ENCODE peak calls at places on chromosomes 1 and 21, in eight cellular contexts. One of them, this sample, is unnamed.

GRCh38 chr1:41152622-41153044 is 89.5 kb downstream of the SCMH1 start:
- DNase-seq in HepG2: no peak
- DNase-seq in nucleus accumbens: no peak
- DNase-seq in NCI-H2081: no peak
- DNase-seq in stimulated activated effector memory CD8-positive, alpha-beta T cell treated with anti-CD3 and anti-CD28 coated beads, Interleukin-12 subunit alpha, Interleukin-12 subunit beta, amount 100 ng/mL, for 72 hours: no peak
- DNase-seq in nephron progenitor cell: no peak
- DNase-seq in Right ventricle myocardium superior: no peak
- DNase-seq in dorsolateral prefrontal cortex: no peak
- DNase-seq in this sample: no peak

GRCh38 chr1:41665962-41666917 is 181.8 kb upstream of the EDN2 start:
- DNase-seq in Right ventricle myocardium superior: no peak
- DNase-seq in nephron progenitor cell: no peak
- DNase-seq in stimulated activated effector memory CD8-positive, alpha-beta T cell treated with anti-CD3 and anti-CD28 coated beads, Interleukin-12 subunit alpha, Interleukin-12 subunit beta, amount 100 ng/mL, for 72 hours: no peak
- DNase-seq in nucleus accumbens: no peak
- DNase-seq in HepG2: no peak
- DNase-seq in NCI-H2081: no peak
- DNase-seq in dorsolateral prefrontal cortex: no peak
- DNase-seq in this sample: no peak

GRCh38 chr1:109204484-109204883 is 9.2 kb upstream of the SARS1 start:
- DNase-seq in HepG2: no peak
- DNase-seq in nucleus accumbens: no peak
- DNase-seq in nephron progenitor cell: no peak
- DNase-seq in stimulated activated effector memory CD8-positive, alpha-beta T cell treated with anti-CD3 and anti-CD28 coated beads, Interleukin-12 subunit alpha, Interleukin-12 subunit beta, amount 100 ng/mL, for 72 hours: no peak
- DNase-seq in Right ventricle myocardium superior: no peak
- DNase-seq in NCI-H2081: no peak
- DNase-seq in dorsolateral prefrontal cortex: no peak
- DNase-seq in this sample: no peak

GRCh38 chr21:35343046-35343816 is 294.1 kb upstream of the RUNX1 start:
- DNase-seq in Right ventricle myocardium superior: no peak
- DNase-seq in HepG2: no peak
- DNase-seq in NCI-H2081: no peak
- DNase-seq in dorsolateral prefrontal cortex: no peak
- DNase-seq in nephron progenitor cell: no peak
- DNase-seq in nucleus accumbens: no peak
- DNase-seq in stimulated activated effector memory CD8-positive, alpha-beta T cell treated with anti-CD3 and anti-CD28 coated beads, Interleukin-12 subunit alpha, Interleukin-12 subunit beta, amount 100 ng/mL, for 72 hours: no peak
- DNase-seq in this sample: no peak

GRCh38 chr1:154856544-154856943 is 13.5 kb downstream of the KCNN3 start:
- DNase-seq in Right ventricle myocardium superior: no peak
- DNase-seq in NCI-H2081: no peak
- DNase-seq in nucleus accumbens: no peak
- DNase-seq in stimulated activated effector memory CD8-positive, alpha-beta T cell treated with anti-CD3 and anti-CD28 coated beads, Interleukin-12 subunit alpha, Interleukin-12 subunit beta, amount 100 ng/mL, for 72 hours: no peak
- DNase-seq in nephron progenitor cell: no peak
- DNase-seq in dorsolateral prefrontal cortex: no peak
- DNase-seq in HepG2: no peak
- DNase-seq in this sample: no peak

GRCh38 chr1:228404107-228404720 is 2.4 kb downstream of the TRIM11 start:
- DNase-seq in stimulated activated effector memory CD8-positive, alpha-beta T cell treated with anti-CD3 and anti-CD28 coated beads, Interleukin-12 subunit alpha, Interleukin-12 subunit beta, amount 100 ng/mL, for 72 hours: no peak
- DNase-seq in NCI-H2081: no peak
- DNase-seq in nephron progenitor cell: no peak
- DNase-seq in HepG2: no peak
- DNase-seq in Right ventricle myocardium superior: no peak
- DNase-seq in nucleus accumbens: no peak
- DNase-seq in dorsolateral prefrontal cortex: no peak
- DNase-seq in this sample: no peak

GRCh38 chr1:207404849-207405525 is 49.1 kb upstream of the CR2 start:
- DNase-seq in Right ventricle myocardium superior: no peak
- DNase-seq in nephron progenitor cell: no peak
- DNase-seq in NCI-H2081: peak
- DNase-seq in stimulated activated effector memory CD8-positive, alpha-beta T cell treated with anti-CD3 and anti-CD28 coated beads, Interleukin-12 subunit alpha, Interleukin-12 subunit beta, amount 100 ng/mL, for 72 hours: no peak
- DNase-seq in dorsolateral prefrontal cortex: no peak
- DNase-seq in nucleus accumbens: no peak
- DNase-seq in HepG2: peak
- DNase-seq in this sample: no peak

GRCh38 chr1:116988908-116989307 is 12.7 kb upstream of the CD101 start:
- DNase-seq in nucleus accumbens: no peak
- DNase-seq in HepG2: no peak
- DNase-seq in nephron progenitor cell: no peak
- DNase-seq in Right ventricle myocardium superior: no peak
- DNase-seq in dorsolateral prefrontal cortex: no peak
- DNase-seq in stimulated activated effector memory CD8-positive, alpha-beta T cell treated with anti-CD3 and anti-CD28 coated beads, Interleukin-12 subunit alpha, Interleukin-12 subunit beta, amount 100 ng/mL, for 72 hours: no peak
- DNase-seq in NCI-H2081: peak
- DNase-seq in this sample: no peak

GRCh38 chr1:169259816-169260215 is 107.8 kb downstream of the NME7 start:
- DNase-seq in Right ventricle myocardium superior: no peak
- DNase-seq in stimulated activated effector memory CD8-positive, alpha-beta T cell treated with anti-CD3 and anti-CD28 coated beads, Interleukin-12 subunit alpha, Interleukin-12 subunit beta, amount 100 ng/mL, for 72 hours: no peak
- DNase-seq in HepG2: no peak
- DNase-seq in nephron progenitor cell: no peak
- DNase-seq in nucleus accumbens: no peak
- DNase-seq in NCI-H2081: no peak
- DNase-seq in dorsolateral prefrontal cortex: no peak
- DNase-seq in this sample: no peak

GRCh38 chr1:84510668-84511067 is 4.3 kb upstream of the GNG5 start:
- DNase-seq in NCI-H2081: no peak
- DNase-seq in nephron progenitor cell: no peak
- DNase-seq in HepG2: no peak
- DNase-seq in dorsolateral prefrontal cortex: no peak
- DNase-seq in stimulated activated effector memory CD8-positive, alpha-beta T cell treated with anti-CD3 and anti-CD28 coated beads, Interleukin-12 subunit alpha, Interleukin-12 subunit beta, amount 100 ng/mL, for 72 hours: no peak
- DNase-seq in Right ventricle myocardium superior: no peak
- DNase-seq in nucleus accumbens: no peak
- DNase-seq in this sample: no peak

GRCh38 chr1:114062646-114063045 is 83.4 kb downstream of the OLFML3 start:
- DNase-seq in NCI-H2081: no peak
- DNase-seq in dorsolateral prefrontal cortex: no peak
- DNase-seq in Right ventricle myocardium superior: no peak
- DNase-seq in stimulated activated effector memory CD8-positive, alpha-beta T cell treated with anti-CD3 and anti-CD28 coated beads, Interleukin-12 subunit alpha, Interleukin-12 subunit beta, amount 100 ng/mL, for 72 hours: no peak
- DNase-seq in nucleus accumbens: no peak
- DNase-seq in nephron progenitor cell: no peak
- DNase-seq in HepG2: no peak
- DNase-seq in this sample: no peak

GRCh38 chr1:145959333-145959732 is 1.5 kb upstream of the LIX1L start:
- DNase-seq in dorsolateral prefrontal cortex: no peak
- DNase-seq in nephron progenitor cell: no peak
- DNase-seq in HepG2: no peak
- DNase-seq in stimulated activated effector memory CD8-positive, alpha-beta T cell treated with anti-CD3 and anti-CD28 coated beads, Interleukin-12 subunit alpha, Interleukin-12 subunit beta, amount 100 ng/mL, for 72 hours: no peak
- DNase-seq in Right ventricle myocardium superior: no peak
- DNase-seq in nucleus accumbens: no peak
- DNase-seq in NCI-H2081: no peak
- DNase-seq in this sample: no peak

GRCh38 chr1:41868241-41868953 is 50.3 kb downstream of the HIVEP3 start:
- DNase-seq in HepG2: no peak
- DNase-seq in nucleus accumbens: no peak
- DNase-seq in dorsolateral prefrontal cortex: no peak
- DNase-seq in nephron progenitor cell: no peak
- DNase-seq in Right ventricle myocardium superior: no peak
- DNase-seq in NCI-H2081: no peak
- DNase-seq in stimulated activated effector memory CD8-positive, alpha-beta T cell treated with anti-CD3 and anti-CD28 coated beads, Interleukin-12 subunit alpha, Interleukin-12 subunit beta, amount 100 ng/mL, for 72 hours: no peak
- DNase-seq in this sample: no peak

GRCh38 chr1:24898909-24899439 is 31.1 kb downstream of the RUNX3 start:
- DNase-seq in dorsolateral prefrontal cortex: no peak
- DNase-seq in nephron progenitor cell: no peak
- DNase-seq in stimulated activated effector memory CD8-positive, alpha-beta T cell treated with anti-CD3 and anti-CD28 coated beads, Interleukin-12 subunit alpha, Interleukin-12 subunit beta, amount 100 ng/mL, for 72 hours: peak
- DNase-seq in nucleus accumbens: no peak
- DNase-seq in HepG2: no peak
- DNase-seq in NCI-H2081: no peak
- DNase-seq in Right ventricle myocardium superior: no peak
- DNase-seq in this sample: peak

GRCh38 chr1:179263121-179263520 is 30.5 kb upstream of the SOAT1 start:
- DNase-seq in nephron progenitor cell: no peak
- DNase-seq in stimulated activated effector memory CD8-positive, alpha-beta T cell treated with anti-CD3 and anti-CD28 coated beads, Interleukin-12 subunit alpha, Interleukin-12 subunit beta, amount 100 ng/mL, for 72 hours: no peak
- DNase-seq in nucleus accumbens: no peak
- DNase-seq in Right ventricle myocardium superior: no peak
- DNase-seq in dorsolateral prefrontal cortex: no peak
- DNase-seq in NCI-H2081: no peak
- DNase-seq in HepG2: no peak
- DNase-seq in this sample: no peak

GRCh38 chr1:87113313-87113712 is 198.9 kb downstream of the HS2ST1 start:
- DNase-seq in stimulated activated effector memory CD8-positive, alpha-beta T cell treated with anti-CD3 and anti-CD28 coated beads, Interleukin-12 subunit alpha, Interleukin-12 subunit beta, amount 100 ng/mL, for 72 hours: no peak
- DNase-seq in dorsolateral prefrontal cortex: no peak
- DNase-seq in nephron progenitor cell: no peak
- DNase-seq in Right ventricle myocardium superior: peak
- DNase-seq in nucleus accumbens: no peak
- DNase-seq in HepG2: no peak
- DNase-seq in NCI-H2081: no peak
- DNase-seq in this sample: no peak

GRCh38 chr21:45575304-45575992 is 33.2 kb upstream of the SLC19A1 start:
- DNase-seq in HepG2: no peak
- DNase-seq in NCI-H2081: no peak
- DNase-seq in Right ventricle myocardium superior: no peak
- DNase-seq in nephron progenitor cell: no peak
- DNase-seq in dorsolateral prefrontal cortex: no peak
- DNase-seq in nucleus accumbens: no peak
- DNase-seq in stimulated activated effector memory CD8-positive, alpha-beta T cell treated with anti-CD3 and anti-CD28 coated beads, Interleukin-12 subunit alpha, Interleukin-12 subunit beta, amount 100 ng/mL, for 72 hours: no peak
- DNase-seq in this sample: no peak

GRCh38 chr1:183757061-183757460 is 47.9 kb upstream of the RGL1 start:
- DNase-seq in nephron progenitor cell: no peak
- DNase-seq in nucleus accumbens: no peak
- DNase-seq in Right ventricle myocardium superior: no peak
- DNase-seq in NCI-H2081: no peak
- DNase-seq in dorsolateral prefrontal cortex: no peak
- DNase-seq in stimulated activated effector memory CD8-positive, alpha-beta T cell treated with anti-CD3 and anti-CD28 coated beads, Interleukin-12 subunit alpha, Interleukin-12 subunit beta, amount 100 ng/mL, for 72 hours: no peak
- DNase-seq in HepG2: no peak
- DNase-seq in this sample: no peak

GRCh38 chr1:108801101-108801500 is 54.6 kb downstream of the STXBP3 start:
- DNase-seq in Right ventricle myocardium superior: no peak
- DNase-seq in nephron progenitor cell: no peak
- DNase-seq in NCI-H2081: no peak
- DNase-seq in nucleus accumbens: no peak
- DNase-seq in stimulated activated effector memory CD8-positive, alpha-beta T cell treated with anti-CD3 and anti-CD28 coated beads, Interleukin-12 subunit alpha, Interleukin-12 subunit beta, amount 100 ng/mL, for 72 hours: no peak
- DNase-seq in dorsolateral prefrontal cortex: no peak
- DNase-seq in HepG2: no peak
- DNase-seq in this sample: no peak

GRCh38 chr1:37764888-37765441 is at the start of gene EPHA10:
- DNase-seq in dorsolateral prefrontal cortex: peak
- DNase-seq in Right ventricle myocardium superior: no peak
- DNase-seq in nephron progenitor cell: peak
- DNase-seq in nucleus accumbens: peak
- DNase-seq in HepG2: no peak
- DNase-seq in stimulated activated effector memory CD8-positive, alpha-beta T cell treated with anti-CD3 and anti-CD28 coated beads, Interleukin-12 subunit alpha, Interleukin-12 subunit beta, amount 100 ng/mL, for 72 hours: no peak
- DNase-seq in NCI-H2081: peak
- DNase-seq in this sample: no peak

GRCh38 chr1:111843177-111843576 is 87.5 kb downstream of the DDX20 start:
- DNase-seq in Right ventricle myocardium superior: no peak
- DNase-seq in HepG2: no peak
- DNase-seq in nephron progenitor cell: no peak
- DNase-seq in dorsolateral prefrontal cortex: peak
- DNase-seq in nucleus accumbens: no peak
- DNase-seq in NCI-H2081: no peak
- DNase-seq in stimulated activated effector memory CD8-positive, alpha-beta T cell treated with anti-CD3 and anti-CD28 coated beads, Interleukin-12 subunit alpha, Interleukin-12 subunit beta, amount 100 ng/mL, for 72 hours: no peak
- DNase-seq in this sample: no peak

GRCh38 chr1:35557118-35557610 is at the start of gene KIAA0319L:
- DNase-seq in dorsolateral prefrontal cortex: peak
- DNase-seq in nephron progenitor cell: peak
- DNase-seq in stimulated activated effector memory CD8-positive, alpha-beta T cell treated with anti-CD3 and anti-CD28 coated beads, Interleukin-12 subunit alpha, Interleukin-12 subunit beta, amount 100 ng/mL, for 72 hours: peak
- DNase-seq in NCI-H2081: peak
- DNase-seq in HepG2: peak
- DNase-seq in Right ventricle myocardium superior: peak
- DNase-seq in nucleus accumbens: peak
- DNase-seq in this sample: no peak

GRCh38 chr1:3915551-3916121 is 15.6 kb upstream of the C1orf174 start:
- DNase-seq in stimulated activated effector memory CD8-positive, alpha-beta T cell treated with anti-CD3 and anti-CD28 coated beads, Interleukin-12 subunit alpha, Interleukin-12 subunit beta, amount 100 ng/mL, for 72 hours: no peak
- DNase-seq in NCI-H2081: no peak
- DNase-seq in Right ventricle myocardium superior: no peak
- DNase-seq in HepG2: no peak
- DNase-seq in nucleus accumbens: no peak
- DNase-seq in dorsolateral prefrontal cortex: no peak
- DNase-seq in nephron progenitor cell: no peak
- DNase-seq in this sample: no peak

GRCh38 chr21:17925000-17925610 is 105.9 kb upstream of the C21orf91 start:
- DNase-seq in Right ventricle myocardium superior: no peak
- DNase-seq in nucleus accumbens: peak
- DNase-seq in nephron progenitor cell: peak
- DNase-seq in dorsolateral prefrontal cortex: peak
- DNase-seq in HepG2: peak
- DNase-seq in NCI-H2081: peak
- DNase-seq in stimulated activated effector memory CD8-positive, alpha-beta T cell treated with anti-CD3 and anti-CD28 coated beads, Interleukin-12 subunit alpha, Interleukin-12 subunit beta, amount 100 ng/mL, for 72 hours: peak
- DNase-seq in this sample: peak

GRCh38 chr1:27099904-27100796 is 54.8 kb downstream of the SLC9A1 start:
- DNase-seq in nucleus accumbens: no peak
- DNase-seq in NCI-H2081: no peak
- DNase-seq in Right ventricle myocardium superior: peak
- DNase-seq in stimulated activated effector memory CD8-positive, alpha-beta T cell treated with anti-CD3 and anti-CD28 coated beads, Interleukin-12 subunit alpha, Interleukin-12 subunit beta, amount 100 ng/mL, for 72 hours: no peak
- DNase-seq in nephron progenitor cell: peak
- DNase-seq in dorsolateral prefrontal cortex: no peak
- DNase-seq in HepG2: no peak
- DNase-seq in this sample: no peak

GRCh38 chr1:225460737-225461532 is 33.1 kb upstream of the LBR start:
- DNase-seq in stimulated activated effector memory CD8-positive, alpha-beta T cell treated with anti-CD3 and anti-CD28 coated beads, Interleukin-12 subunit alpha, Interleukin-12 subunit beta, amount 100 ng/mL, for 72 hours: peak
- DNase-seq in dorsolateral prefrontal cortex: no peak
- DNase-seq in Right ventricle myocardium superior: peak
- DNase-seq in HepG2: no peak
- DNase-seq in nephron progenitor cell: no peak
- DNase-seq in nucleus accumbens: no peak
- DNase-seq in NCI-H2081: no peak
- DNase-seq in this sample: peak

GRCh38 chr1:152247316-152247715 is 23.3 kb upstream of the HRNR start:
- DNase-seq in dorsolateral prefrontal cortex: no peak
- DNase-seq in nephron progenitor cell: no peak
- DNase-seq in HepG2: no peak
- DNase-seq in stimulated activated effector memory CD8-positive, alpha-beta T cell treated with anti-CD3 and anti-CD28 coated beads, Interleukin-12 subunit alpha, Interleukin-12 subunit beta, amount 100 ng/mL, for 72 hours: no peak
- DNase-seq in NCI-H2081: no peak
- DNase-seq in Right ventricle myocardium superior: no peak
- DNase-seq in nucleus accumbens: no peak
- DNase-seq in this sample: no peak

GRCh38 chr1:82836246-82836645 is 1035.5 kb downstream of the ADGRL2 start:
- DNase-seq in dorsolateral prefrontal cortex: no peak
- DNase-seq in Right ventricle myocardium superior: no peak
- DNase-seq in HepG2: no peak
- DNase-seq in nephron progenitor cell: no peak
- DNase-seq in nucleus accumbens: no peak
- DNase-seq in NCI-H2081: no peak
- DNase-seq in stimulated activated effector memory CD8-positive, alpha-beta T cell treated with anti-CD3 and anti-CD28 coated beads, Interleukin-12 subunit alpha, Interleukin-12 subunit beta, amount 100 ng/mL, for 72 hours: no peak
- DNase-seq in this sample: no peak

GRCh38 chr1:151728151-151728711 is 6.9 kb downstream of the RIIAD1 start:
- DNase-seq in nephron progenitor cell: peak
- DNase-seq in Right ventricle myocardium superior: no peak
- DNase-seq in dorsolateral prefrontal cortex: peak
- DNase-seq in nucleus accumbens: peak
- DNase-seq in stimulated activated effector memory CD8-positive, alpha-beta T cell treated with anti-CD3 and anti-CD28 coated beads, Interleukin-12 subunit alpha, Interleukin-12 subunit beta, amount 100 ng/mL, for 72 hours: no peak
- DNase-seq in HepG2: no peak
- DNase-seq in NCI-H2081: no peak
- DNase-seq in this sample: no peak

GRCh38 chr1:226863446-226863845 is 7.0 kb upstream of the PSEN2 start:
- DNase-seq in NCI-H2081: no peak
- DNase-seq in stimulated activated effector memory CD8-positive, alpha-beta T cell treated with anti-CD3 and anti-CD28 coated beads, Interleukin-12 subunit alpha, Interleukin-12 subunit beta, amount 100 ng/mL, for 72 hours: peak
- DNase-seq in nucleus accumbens: no peak
- DNase-seq in dorsolateral prefrontal cortex: no peak
- DNase-seq in Right ventricle myocardium superior: no peak
- DNase-seq in nephron progenitor cell: no peak
- DNase-seq in HepG2: no peak
- DNase-seq in this sample: no peak